ENCODE peak calls at places on chromosomes 7 and 10, in eight cellular contexts. S, M, T, V, E, N, F and X are unnamed samples.

GRCh38 chr7:101575731-101576130 is 53.4 kb downstream of the MYL10 start:
- DNase-seq in M (no peak), V (no peak), F (no peak), E (no peak), S (no peak), N (no peak), T (peak), X (no peak)

GRCh38 chr10:480498-480927 is 209.0 kb downstream of the DIP2C start:
- DNase-seq in S (no peak), M (no peak), F (no peak), E (no peak), V (no peak), T (no peak), N (no peak), X (no peak)

GRCh38 chr7:139731802-139732470 is 45.9 kb downstream of the HIPK2 start:
- DNase-seq in T (peak), S (peak), N (peak), M (no peak), V (peak), F (no peak), E (peak), X (peak)

GRCh38 chr7:46586406-46586805 is 665.3 kb upstream of the IGFBP3 start:
- DNase-seq in F (no peak), V (no peak), T (peak), E (no peak), N (no peak), S (no peak), M (no peak), X (no peak)

GRCh38 chr10:79310911-79311573 is 36.2 kb upstream of the PPIF start:
- DNase-seq in N (peak), E (no peak), M (no peak), F (peak), T (no peak), S (no peak), V (no peak), X (no peak)

GRCh38 chr7:109901916-109902315 is 1189.0 kb upstream of the LRRN3 start:
- DNase-seq in S (no peak), V (no peak), T (peak), N (no peak), F (no peak), E (no peak), M (no peak), X (peak)

GRCh38 chr10:132422931-132423813 is 26.2 kb downstream of the PWWP2B start:
- DNase-seq in V (no peak), T (peak), F (peak), E (no peak), M (no peak), N (no peak), S (no peak), X (no peak)

GRCh38 chr10:129098517-129098916 is 368.5 kb upstream of the MGMT start:
- DNase-seq in F (no peak), M (no peak), N (no peak), E (no peak), S (no peak), T (no peak), V (no peak), X (no peak)

GRCh38 chr10:60733826-60734225 is 44.5 kb upstream of the CDK1 start:
- DNase-seq in M (no peak), V (no peak), N (peak), T (no peak), E (no peak), S (no peak), F (no peak), X (no peak)

GRCh38 chr10:66822801-66823200 is 103.0 kb upstream of the LRRTM3 start:
- DNase-seq in F (no peak), E (no peak), M (peak), N (no peak), V (no peak), S (no peak), T (no peak), X (no peak)

DNA sequence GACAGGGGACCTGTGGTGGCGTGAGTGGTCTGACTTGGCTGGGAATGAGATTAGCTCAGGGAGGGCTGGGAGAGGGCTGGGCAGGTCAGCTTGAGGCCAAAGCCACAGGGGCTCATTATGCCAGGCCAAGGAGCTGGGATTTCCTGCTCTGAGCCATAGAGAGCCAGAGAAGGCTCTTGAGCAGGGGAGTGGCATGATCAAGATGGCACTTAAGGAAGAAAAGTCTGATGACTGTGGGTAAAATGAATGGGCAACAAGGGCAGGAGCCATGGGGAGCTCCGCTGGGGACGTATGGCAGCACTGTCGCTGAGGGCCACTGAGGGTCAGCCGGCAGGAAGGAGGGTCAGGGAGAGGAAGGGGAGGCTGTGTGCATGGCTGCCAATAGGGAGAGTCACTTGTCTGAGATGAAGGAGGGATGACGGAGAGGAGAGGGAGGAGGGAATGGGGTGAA is 5.8 kb downstream of the ANTXRL start:
- DNase-seq in T (no peak), F (peak), S (no peak), M (no peak), E (no peak), V (peak), N (no peak), X (no peak)
- H3K4me3 ChIP-seq in T (no peak), F (no peak), S (no peak), M (no peak), E (no peak), V (no peak), N (no peak), X (no peak)

GRCh38 chr7:33109758-33110238 is 594 bp upstream of the RP9 start:
- DNase-seq in M (no peak), T (no peak), F (no peak), N (no peak), V (no peak), S (no peak), E (peak), X (no peak)
- TF ChIP-seq CTCF in M (no peak), T (no peak), F (no peak), N (no peak), V (no peak), S (no peak), E (no peak), X (no peak)

DNA sequence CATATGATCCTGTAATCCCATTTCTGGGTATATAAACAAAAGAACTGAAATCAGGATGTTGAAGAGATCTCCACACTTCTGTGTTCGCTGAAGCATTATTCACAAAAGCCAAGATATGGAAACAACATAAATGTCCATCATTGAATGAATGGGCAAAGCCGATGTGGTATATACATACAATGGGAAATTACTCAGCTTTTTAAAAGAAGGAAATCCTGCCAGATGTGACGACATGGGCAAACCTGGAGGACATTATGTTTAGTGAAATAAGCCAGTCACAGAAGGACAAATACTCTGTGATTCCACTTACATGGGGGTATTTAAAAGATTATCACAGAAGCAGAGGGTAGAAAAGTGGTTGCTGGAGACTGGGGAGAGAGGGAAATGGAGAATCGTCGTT is 23.9 kb upstream of the FAM107B start:
- DNase-seq in M (no peak), N (no peak), F (no peak), T (no peak), S (no peak), E (no peak), V (no peak), X (no peak)
- H3K4me3 ChIP-seq in M (no peak), N (no peak), F (no peak), T (no peak), S (no peak), E (no peak), V (no peak), X (no peak)

GRCh38 chr10:74213571-74214162 is 62.6 kb downstream of the ADK start:
- DNase-seq in F (no peak), T (peak), S (no peak), N (no peak), E (peak), V (no peak), M (peak), X (peak)
- TF ChIP-seq CTCF in F (peak), T (peak), S (no peak), N (no peak), E (peak), V (peak), M (peak), X (peak)

GRCh38 chr10:28294169-28294532 is 8.7 kb downstream of the MPP7 start:
- DNase-seq in T (no peak), M (no peak), E (no peak), F (no peak), V (no peak), N (no peak), S (no peak), X (no peak)
- H3K4me3 ChIP-seq in T (no peak), M (no peak), E (no peak), F (no peak), V (no peak), N (no peak), S (no peak), X (no peak)

GRCh38 chr10:121237718-121238117 is 360.5 kb downstream of the FGFR2 start:
- DNase-seq in N (no peak), T (no peak), M (peak), F (no peak), S (no peak), V (no peak), E (peak), X (no peak)
- TF ChIP-seq CTCF in N (no peak), T (no peak), M (peak), F (no peak), S (no peak), V (no peak), E (no peak), X (no peak)

GRCh38 chr7:148699772-148700629 is 1.3 kb downstream of the CUL1 start:
- DNase-seq in V (no peak), S (no peak), M (peak), T (peak), E (peak), F (no peak), N (no peak), X (no peak)

GRCh38 chr7:148699024-148699771 is 495 bp downstream of the CUL1 start:
- DNase-seq in T (peak), E (peak), N (peak), F (peak), V (peak), M (peak), S (peak), X (no peak)

GRCh38 chr7:148700693-148701092 is 2.0 kb downstream of the CUL1 start:
- DNase-seq in S (no peak), V (no peak), N (no peak), T (peak), F (no peak), E (peak), M (peak), X (peak)

GRCh38 chr7:148702876-148703670 is 4.4 kb downstream of the CUL1 start:
- DNase-seq in E (no peak), M (no peak), F (no peak), S (no peak), V (no peak), T (peak), N (no peak), X (no peak)

GRCh38 chr7:148701414-148701813 is 2.7 kb downstream of the CUL1 start:
- DNase-seq in M (peak), F (no peak), V (no peak), T (peak), N (no peak), S (no peak), E (peak), X (no peak)
- H3K4me3 ChIP-seq in M (peak), F (no peak), V (no peak), T (peak), N (no peak), S (no peak), E (no peak), X (peak)

GRCh38 chr7:76069238-76069638 is 21.3 kb downstream of the MDH2 start:
- DNase-seq in N (peak), V (peak), T (peak), E (peak), S (peak), M (peak), F (no peak), X (peak)
- TF ChIP-seq CTCF in N (no peak), V (peak), T (peak), E (peak), S (no peak), M (peak), F (no peak), X (peak)

GRCh38 chr10:110499796-110500514 is 2.2 kb downstream of the DUSP5 start:
- DNase-seq in N (no peak), F (no peak), T (peak), S (no peak), E (peak), V (peak), M (no peak), X (no peak)
- H3K4me3 ChIP-seq in N (peak), F (peak), T (peak), S (peak), E (peak), V (peak), M (peak), X (peak)